ENCODE peak calls at places on chromosome 4, in ten cellular contexts. Z is Peyer's patch, H is body of pancreas, Q is A549, J is IMR-90, U is tibial nerve, T is uterus, P is gastrocnemius medialis, B is upper lobe of left lung, X is transverse colon. M is an unnamed sample.

GRCh38 chr4:19486400-19486799 is 765.3 kb upstream of the SLIT2 start:
- DNase-seq in Z (no peak), H (no peak), Q (no peak), J (no peak), U (no peak), T (no peak), P (no peak), B (no peak), X (no peak), M (no peak)

GRCh38 chr4:45004847-45005565 is 278.6 kb upstream of the GNPDA2 start:
- DNase-seq in Z (no peak), H (no peak), Q (no peak), J (no peak), U (no peak), T (no peak), P (no peak), B (no peak), X (no peak), M (no peak)

GRCh38 chr4:41214158-41215146 is at the start of gene APBB2:
- DNase-seq in Z (peak), H (peak), Q (peak), J (peak), U (peak), T (peak), P (peak), B (peak), X (peak), M (peak)

GRCh38 chr4:176534566-176534965 is 214.8 kb downstream of the SPCS3 start:
- DNase-seq in Z (no peak), H (no peak), Q (peak), J (peak), U (no peak), T (no peak), P (no peak), B (no peak), X (no peak), M (no peak)

GRCh38 chr4:57490520-57490919 is 380.3 kb upstream of the IGFBP7 start:
- DNase-seq in Z (no peak), H (no peak), Q (peak), J (no peak), U (no peak), T (no peak), P (no peak), B (no peak), X (no peak), M (no peak)

GRCh38 chr4:121764702-121765367 is at the start of gene SMIM43:
- DNase-seq in Z (no peak), H (no peak), Q (no peak), J (no peak), U (no peak), T (no peak), P (no peak), B (no peak), X (no peak), M (no peak)

GRCh38 chr4:7322166-7322991 is 112.4 kb downstream of the PSAPL1 start:
- DNase-seq in Z (no peak), H (no peak), Q (no peak), J (no peak), U (no peak), T (no peak), P (no peak), B (peak), X (no peak), M (peak)

GRCh38 chr4:4990857-4991540 is 28.3 kb downstream of the CYTL1 start:
- DNase-seq in Z (peak), H (peak), Q (peak), J (peak), U (peak), T (peak), P (peak), B (no peak), X (peak), M (peak)

GRCh38 chr4:27096142-27096824 is 235.6 kb downstream of the STIM2 start:
- DNase-seq in Z (no peak), H (no peak), Q (no peak), J (no peak), U (no peak), T (no peak), P (no peak), B (no peak), X (no peak), M (no peak)

GRCh38 chr4:164949448-164950118 is 27.9 kb downstream of the TRIM61 start:
- DNase-seq in Z (no peak), H (no peak), Q (no peak), J (no peak), U (no peak), T (no peak), P (no peak), B (no peak), X (no peak), M (no peak)

GRCh38 chr4:2652415-2653155 is 103.6 kb downstream of the TNIP2 start:
- DNase-seq in Z (peak), H (no peak), Q (no peak), J (no peak), U (no peak), T (no peak), P (no peak), B (no peak), X (no peak), M (peak)

GRCh38 chr4:6887591-6888371 is 21.8 kb upstream of the TBC1D14 start:
- DNase-seq in Z (peak), H (no peak), Q (no peak), J (no peak), U (no peak), T (no peak), P (no peak), B (no peak), X (peak), M (peak)

GRCh38 chr4:83329521-83330105 is 5.0 kb downstream of the HPSE start:
- DNase-seq in Z (no peak), H (no peak), Q (no peak), J (peak), U (no peak), T (no peak), P (no peak), B (peak), X (no peak), M (no peak)

GRCh38 chr4:142334931-142335330 is 511.2 kb downstream of the INPP4B start:
- DNase-seq in Z (no peak), H (no peak), Q (no peak), J (no peak), U (no peak), T (no peak), P (no peak), B (no peak), X (no peak), M (no peak)

GRCh38 chr4:2081540-2081939 is 22.4 kb downstream of the NAT8L start:
- DNase-seq in Z (peak), H (no peak), Q (no peak), J (no peak), U (no peak), T (no peak), P (peak), B (peak), X (no peak), M (no peak)

GRCh38 chr4:4640692-4641091 is 98.8 kb upstream of the STX18 start:
- DNase-seq in Z (no peak), H (no peak), Q (no peak), J (no peak), U (no peak), T (no peak), P (no peak), B (no peak), X (no peak), M (no peak)

GRCh38 chr4:148215202-148215601 is 227.0 kb downstream of the NR3C2 start:
- DNase-seq in Z (no peak), H (no peak), Q (no peak), J (no peak), U (no peak), T (no peak), P (no peak), B (no peak), X (no peak), M (peak)

GRCh38 chr4:150248181-150248580 is 169.9 kb downstream of the DCLK2 start:
- DNase-seq in Z (no peak), H (no peak), Q (no peak), J (peak), U (no peak), T (no peak), P (no peak), B (no peak), X (no peak), M (no peak)

GRCh38 chr4:108213723-108214122 is 45.0 kb upstream of the LEF1 start:
- DNase-seq in Z (no peak), H (no peak), Q (no peak), J (no peak), U (no peak), T (no peak), P (no peak), B (no peak), X (no peak), M (no peak)

GRCh38 chr4:101345596-101346311 is 1.6 kb downstream of the PPP3CA start:
- DNase-seq in Z (peak), H (peak), Q (peak), J (peak), U (peak), T (peak), P (no peak), B (peak), X (peak), M (peak)

GRCh38 chr4:112813790-112814189 is 176.8 kb downstream of the LARP7 start:
- DNase-seq in Z (no peak), H (no peak), Q (no peak), J (peak), U (no peak), T (no peak), P (no peak), B (no peak), X (no peak), M (no peak)

GRCh38 chr4:94457692-94458106 is 6.0 kb downstream of the PDLIM5 start:
- DNase-seq in Z (no peak), H (no peak), Q (no peak), J (no peak), U (no peak), T (no peak), P (peak), B (no peak), X (no peak), M (peak)

GRCh38 chr4:115687356-115687755 is 573.9 kb upstream of the NDST4 start:
- DNase-seq in Z (no peak), H (no peak), Q (peak), J (no peak), U (no peak), T (no peak), P (no peak), B (no peak), X (no peak), M (no peak)

GRCh38 chr4:186074189-186074588 is 5.2 kb downstream of the TLR3 start:
- DNase-seq in Z (no peak), H (no peak), Q (no peak), J (no peak), U (no peak), T (no peak), P (no peak), B (peak), X (no peak), M (peak)

GRCh38 chr4:154314248-154314647 is 177.4 kb downstream of the DCHS2 start:
- DNase-seq in Z (no peak), H (no peak), Q (peak), J (no peak), U (no peak), T (no peak), P (no peak), B (no peak), X (no peak), M (no peak)

GRCh38 chr4:87961993-87962791 is 13.3 kb upstream of the SPP1 start:
- DNase-seq in Z (no peak), H (no peak), Q (peak), J (peak), U (no peak), T (no peak), P (no peak), B (no peak), X (no peak), M (peak)

GRCh38 chr4:149999485-150000074 is 78.7 kb upstream of the DCLK2 start:
- DNase-seq in Z (no peak), H (peak), Q (peak), J (peak), U (no peak), T (peak), P (peak), B (no peak), X (no peak), M (no peak)

GRCh38 chr4:79132826-79133225 is 193.0 kb downstream of the NAA11 start:
- DNase-seq in Z (no peak), H (no peak), Q (no peak), J (no peak), U (no peak), T (no peak), P (no peak), B (no peak), X (no peak), M (no peak)

GRCh38 chr4:53321988-53322289 is 43.9 kb downstream of the SCFD2 start:
- DNase-seq in Z (no peak), H (no peak), Q (no peak), J (no peak), U (no peak), T (no peak), P (no peak), B (no peak), X (no peak), M (no peak)

GRCh38 chr4:47717173-47717572 is 120.7 kb downstream of the CORIN start:
- DNase-seq in Z (no peak), H (no peak), Q (no peak), J (no peak), U (no peak), T (no peak), P (no peak), B (no peak), X (no peak), M (no peak)

GRCh38 chr4:66376921-66377320 is 706.6 kb upstream of the EPHA5 start:
- DNase-seq in Z (no peak), H (no peak), Q (no peak), J (no peak), U (no peak), T (no peak), P (no peak), B (no peak), X (no peak), M (no peak)

GRCh38 chr4:147987252-147987651 is 255.4 kb downstream of the ARHGAP10 start:
- DNase-seq in Z (no peak), H (no peak), Q (no peak), J (no peak), U (no peak), T (no peak), P (no peak), B (no peak), X (no peak), M (no peak)

GRCh38 chr4:150976478-150977118 is 38.5 kb downstream of the LRBA start:
- DNase-seq in Z (no peak), H (no peak), Q (peak), J (no peak), U (no peak), T (no peak), P (no peak), B (no peak), X (no peak), M (no peak)

GRCh38 chr4:2831611-2832308 is 11.9 kb upstream of the ADD1 start:
- DNase-seq in Z (peak), H (peak), Q (no peak), J (no peak), U (peak), T (no peak), P (no peak), B (peak), X (peak), M (no peak)

GRCh38 chr4:10762541-10762940 is 78.0 kb upstream of the CLNK start:
- DNase-seq in Z (no peak), H (no peak), Q (no peak), J (peak), U (no peak), T (no peak), P (no peak), B (no peak), X (no peak), M (no peak)

GRCh38 chr4:31192372-31192771 is 472.2 kb downstream of the PCDH7 start:
- DNase-seq in Z (no peak), H (no peak), Q (no peak), J (no peak), U (no peak), T (no peak), P (no peak), B (no peak), X (no peak), M (no peak)

GRCh38 chr4:144179152-144179739 is 38.7 kb upstream of the GYPA start:
- DNase-seq in Z (no peak), H (no peak), Q (no peak), J (no peak), U (no peak), T (no peak), P (no peak), B (no peak), X (no peak), M (no peak)
- H3K27ac ChIP-seq in Z (no peak), H (no peak), Q (no peak), J (no peak), U (no peak), T (no peak), P (no peak), B (no peak), X (no peak), M (no peak)

DNA sequence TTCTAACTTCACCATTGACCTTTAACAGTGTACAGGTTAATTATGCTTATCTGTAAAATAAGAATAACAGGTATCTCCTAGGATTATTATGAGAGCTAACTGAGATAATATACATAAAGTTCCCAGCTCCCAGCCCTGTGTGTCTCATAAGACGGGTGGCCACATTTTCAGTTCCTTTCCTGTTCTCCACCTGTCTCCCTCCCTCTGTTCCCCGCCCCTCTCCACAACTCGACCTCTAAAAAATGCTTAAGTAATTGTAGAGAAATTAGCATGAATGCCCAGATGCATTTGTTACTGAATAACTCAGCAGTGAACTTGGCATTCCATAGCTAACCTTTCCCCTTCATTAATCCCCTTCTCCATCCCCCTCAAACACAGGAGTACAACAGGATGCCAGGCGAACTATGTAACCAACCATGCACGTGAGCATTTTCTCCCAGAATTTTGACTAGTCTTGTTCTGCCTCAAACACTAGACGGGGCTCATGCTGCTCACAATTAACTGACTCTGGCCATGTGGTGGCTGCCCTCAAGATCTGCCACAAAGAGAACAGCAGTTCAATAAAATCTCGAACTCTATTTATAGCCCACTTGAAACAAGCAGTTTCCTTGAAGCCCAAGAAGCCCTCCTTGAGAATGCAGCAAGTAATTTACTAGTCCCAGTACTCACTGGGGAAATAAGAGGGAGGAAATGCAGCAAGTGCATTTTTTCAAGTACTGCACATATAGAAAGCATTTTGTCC is 351.2 kb downstream of the ARHGAP24 start:
- DNase-seq in Z (no peak), H (peak), Q (peak), J (peak), U (no peak), T (no peak), P (no peak), B (peak), X (peak), M (no peak)
- TF ChIP-seq CTCF in Z (peak), H (peak), Q (no peak), J (peak), U (no peak), T (no peak), P (no peak), B (no peak), X (no peak), M (no peak)

DNA sequence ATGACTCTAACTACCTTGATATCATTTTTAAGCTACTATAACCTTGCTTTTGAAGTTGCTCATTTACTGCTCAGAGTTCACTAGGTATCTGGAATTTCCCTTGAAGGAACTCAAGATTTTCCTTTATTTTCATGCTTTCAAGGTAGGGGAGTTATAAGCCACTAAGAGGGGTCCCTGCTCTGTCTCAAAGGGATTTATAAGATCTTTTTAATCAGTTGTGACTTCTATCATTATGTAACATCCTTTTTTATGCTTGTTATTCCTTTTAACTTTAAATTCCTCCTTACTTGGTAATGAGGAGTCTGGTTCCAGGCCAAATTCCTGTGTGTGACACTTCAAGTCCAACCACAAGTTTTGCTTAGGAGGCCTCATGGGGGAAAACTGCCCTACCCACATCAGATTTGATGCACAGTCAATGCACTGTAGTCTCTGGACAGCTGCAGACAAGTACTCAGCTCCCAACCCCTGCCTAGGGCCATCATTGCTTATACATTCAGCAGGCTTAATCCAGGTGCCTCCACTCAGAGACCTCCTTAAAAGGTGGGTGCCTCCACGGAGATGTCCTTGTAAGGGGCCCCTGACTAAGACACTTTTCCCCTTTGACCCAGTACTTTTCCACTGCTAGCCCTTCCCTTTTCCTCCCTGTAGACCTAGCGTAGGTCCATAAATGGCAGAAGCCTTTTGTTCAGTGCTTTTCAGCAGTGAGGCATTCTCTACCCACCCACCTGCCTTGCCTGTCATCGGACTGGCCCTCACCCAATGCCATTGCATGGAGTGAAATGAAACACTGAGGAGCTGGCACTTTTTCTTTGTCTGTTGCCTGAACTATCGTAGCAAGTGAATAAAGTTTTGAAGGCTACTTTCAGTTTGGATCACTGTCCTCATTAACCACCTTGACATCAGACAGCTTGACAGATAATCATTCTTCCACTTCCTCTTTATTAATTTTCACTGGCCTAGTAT is 23.9 kb upstream of the PLK4 start:
- DNase-seq in Z (no peak), H (no peak), Q (no peak), J (peak), U (no peak), T (no peak), P (no peak), B (no peak), X (no peak), M (peak)
- TF ChIP-seq POLR2A in Z (no peak), H (no peak), Q (no peak), J (no peak), U (no peak), T (no peak), P (no peak), B (no peak), X (no peak), M (no peak)

GRCh38 chr4:139764192-139764591 is 98.6 kb downstream of the MGST2 start:
- DNase-seq in Z (no peak), H (no peak), Q (no peak), J (no peak), U (no peak), T (no peak), P (no peak), B (peak), X (no peak), M (no peak)
- H3K27ac ChIP-seq in Z (no peak), H (no peak), Q (no peak), J (no peak), U (no peak), T (peak), P (peak), B (peak), X (no peak), M (no peak)